ENCODE peak calls at places on chromosomes 12 and 14, in six cellular contexts. H is effector CD4-positive, alpha-beta T cell; X is activated T-cell treated with anti-CD3 and anti-CD28 coated beads for 48 hours; S is body of pancreas; N is caudate nucleus; F is fibroblast of the aortic adventitia. Z is an unnamed sample.
A peak's percentile ranks its signal among the peaks of the same experiment; 100 is the strongest.

GRCh38 chr12:59927041-59927440 is 331.2 kb downstream of the SLC16A7 start:
- DNase-seq in N (no peak), F (no peak), X (no peak), S (no peak), H (no peak), Z (no peak)

GRCh38 chr14:38951451-38951850 is 151.6 kb downstream of the SEC23A start:
- DNase-seq in H (no peak), F (peak; percentile 74), X (no peak), S (no peak), N (no peak), Z (no peak)

GRCh38 chr12:23049180-23049579 is 424.2 kb downstream of the ETNK1 start:
- DNase-seq in H (no peak), N (no peak), S (no peak), F (no peak), X (no peak), Z (no peak)

GRCh38 chr12:65799331-65799730 is 25.0 kb upstream of the HMGA2 start:
- DNase-seq in S (no peak), X (no peak), F (no peak), N (no peak), H (no peak), Z (no peak)

GRCh38 chr12:38399711-38400205 is 83.2 kb downstream of the ALG10B start:
- DNase-seq in H (no peak), N (no peak), X (no peak), F (no peak), S (no peak), Z (no peak)

GRCh38 chr12:90010089-90010488 is 301.5 kb upstream of the ATP2B1 start:
- DNase-seq in F (no peak), X (no peak), S (no peak), N (no peak), H (no peak), Z (no peak)

GRCh38 chr12:54005853-54006699 is 2.7 kb upstream of the HOXC8 start:
- DNase-seq in H (peak; percentile 84), S (peak; percentile 86), N (peak; percentile 74), F (peak; percentile 79), X (peak; percentile 81), Z (peak; percentile 96)

GRCh38 chr12:62335801-62336200 is 75.6 kb downstream of the USP15 start:
- DNase-seq in N (no peak), X (no peak), H (no peak), F (no peak), S (no peak), Z (no peak)

GRCh38 chr12:121004253-121004815 is 12.0 kb downstream of the C12orf43 start:
- DNase-seq in N (no peak), X (no peak), S (no peak), H (no peak), F (no peak), Z (peak; percentile 51)

GRCh38 chr12:87150969-87151662 is 878.1 kb downstream of the C12orf50 start:
- DNase-seq in S (no peak), X (no peak), H (no peak), N (no peak), F (no peak), Z (peak; percentile 13)

GRCh38 chr12:64332938-64333337 is 57.6 kb downstream of the C12orf56 start:
- DNase-seq in H (no peak), N (no peak), F (no peak), S (no peak), X (no peak), Z (no peak)

GRCh38 chr14:37452323-37452722 is 142.7 kb downstream of the FOXA1 start:
- DNase-seq in X (no peak), H (no peak), N (no peak), F (peak; percentile 9), S (no peak), Z (no peak)

GRCh38 chr14:51157012-51157411 is 62.1 kb upstream of the TRIM9 start:
- DNase-seq in X (no peak), N (no peak), S (no peak), F (peak; percentile 38), H (no peak), Z (no peak)

GRCh38 chr12:130163461-130164215 is 1.4 kb downstream of the FZD10 start:
- DNase-seq in S (no peak), H (no peak), F (no peak), X (no peak), N (no peak), Z (no peak)

GRCh38 chr12:99059824-99060526 is 414.9 kb downstream of the APAF1 start:
- DNase-seq in F (no peak), X (no peak), N (no peak), H (no peak), S (peak; percentile 38), Z (no peak)

GRCh38 chr12:90484130-90484529 is 470.8 kb downstream of the CCER1 start:
- DNase-seq in H (no peak), S (no peak), X (no peak), F (no peak), N (no peak), Z (no peak)

GRCh38 chr14:26605602-26606001 is 7.8 kb upstream of the NOVA1 start:
- DNase-seq in F (no peak), N (no peak), H (no peak), X (no peak), S (no peak), Z (no peak)

GRCh38 chr12:1099158-1099557 is 108.1 kb downstream of the ERC1 start:
- DNase-seq in S (no peak), X (peak; percentile 18), F (no peak), H (no peak), N (no peak), Z (no peak)

GRCh38 chr14:96037891-96038557 is 1.1 kb upstream of the C14orf132 start:
- DNase-seq in H (no peak), X (no peak), F (peak; percentile 76), S (no peak), N (no peak), Z (no peak)

GRCh38 chr14:68020999-68021663 is 201.6 kb downstream of the RAD51B start:
- DNase-seq in F (no peak), S (no peak), N (no peak), H (no peak), X (no peak), Z (no peak)

GRCh38 chr12:116856729-116857128 is 24.5 kb downstream of the HRK start:
- DNase-seq in H (no peak), S (no peak), X (no peak), N (no peak), F (no peak), Z (no peak)

GRCh38 chr14:100436745-100437406 is 113.7 kb downstream of the SLC25A47 start:
- DNase-seq in S (no peak), X (no peak), N (no peak), H (no peak), F (no peak), Z (no peak)

GRCh38 chr12:11580125-11580751 is 69.2 kb upstream of the ETV6 start:
- DNase-seq in H (no peak), S (peak; percentile 40), N (no peak), X (no peak), F (peak; percentile 93), Z (no peak)

GRCh38 chr12:12887471-12887870 is 3.9 kb upstream of the GPRC5A start:
- DNase-seq in S (no peak), X (no peak), H (no peak), F (no peak), N (no peak), Z (no peak)

GRCh38 chr14:75875958-75876357 is 105.8 kb downstream of the TGFB3 start:
- DNase-seq in S (no peak), H (no peak), X (no peak), F (no peak), N (no peak), Z (no peak)

GRCh38 chr14:103361868-103362267 is 23.3 kb upstream of the MARK3 start:
- DNase-seq in X (no peak), H (no peak), N (no peak), S (no peak), F (peak; percentile 98), Z (no peak)

GRCh38 chr14:28759056-28759657 is 7.4 kb upstream of the FOXG1 start:
- DNase-seq in F (no peak), H (no peak), S (no peak), X (no peak), N (no peak), Z (no peak)

GRCh38 chr14:38073641-38074040 is 134.1 kb upstream of the SSTR1 start:
- DNase-seq in F (no peak), N (no peak), H (no peak), X (no peak), S (no peak), Z (no peak)

GRCh38 chr14:76109087-76109880 is 42.4 kb upstream of the GPATCH2L start:
- DNase-seq in N (no peak), S (no peak), F (peak; percentile 40), X (no peak), H (no peak), Z (no peak)